ENCODE peak calls at places on chromosomes 6 and 20, in seven cellular contexts. H is pancreas, F is uterus, N is body of pancreas, Q is right atrium auricular region, B is astrocyte of the spinal cord, T is fibroblast of mammary gland. G is an unnamed sample.
A peak's percentile ranks its signal among the peaks of the same experiment; 100 is the strongest.

GRCh38 chr6:56314683-56315523 is 67.5 kb upstream of the COL21A1 start:
- DNase-seq in F (peak; percentile 45), B (peak; percentile 63), Q (no peak), H (no peak), N (peak; percentile 43), T (peak; percentile 56), G (no peak)

GRCh38 chr6:18545726-18546125 is 158.6 kb downstream of the RNF144B start:
- DNase-seq in N (no peak), T (no peak), F (no peak), H (no peak), B (peak; percentile 17), Q (no peak), G (no peak)

GRCh38 chr6:44190712-44191111 is 26.0 kb upstream of the MYMX start:
- DNase-seq in B (no peak), T (no peak), Q (no peak), H (no peak), F (no peak), N (no peak), G (no peak)

GRCh38 chr20:34753706-34754461 is 49.7 kb downstream of the TP53INP2 start:
- DNase-seq in B (no peak), N (no peak), T (no peak), Q (no peak), H (no peak), F (no peak), G (no peak)

GRCh38 chr6:76684881-76685280 is 612.4 kb upstream of the IMPG1 start:
- DNase-seq in T (peak; percentile 6), N (no peak), Q (no peak), B (peak; percentile 15), F (no peak), H (no peak), G (no peak)

GRCh38 chr20:63337786-63338420 is 23.2 kb downstream of the CHRNA4 start:
- DNase-seq in T (peak; percentile 64), B (peak; percentile 36), H (no peak), N (no peak), F (no peak), Q (no peak), G (no peak)

GRCh38 chr20:53706511-53707031 is 112.9 kb upstream of the ZNF217 start:
- DNase-seq in H (no peak), Q (no peak), B (peak; percentile 47), T (no peak), F (no peak), N (no peak), G (peak; percentile 41)

GRCh38 chr6:146100776-146101175 is 71.9 kb downstream of the GRM1 start:
- DNase-seq in T (no peak), B (no peak), F (no peak), H (no peak), N (no peak), Q (no peak), G (no peak)

GRCh38 chr6:7260291-7261029 is 52.5 kb downstream of the SSR1 start:
- DNase-seq in F (no peak), Q (no peak), H (peak; percentile 20), B (no peak), N (no peak), T (no peak), G (no peak)

GRCh38 chr6:116398366-116399005 is 27.7 kb downstream of the DSE start:
- DNase-seq in N (no peak), Q (no peak), F (no peak), T (peak; percentile 58), B (peak; percentile 67), H (no peak), G (no peak)

GRCh38 chr20:40286991-40287531 is 402.0 kb downstream of the MAFB start:
- DNase-seq in N (peak; percentile 28), B (no peak), T (no peak), F (peak; percentile 23), Q (no peak), H (peak; percentile 30), G (no peak)

GRCh38 chr6:6148192-6148815 is 141.6 kb upstream of the NRN1 start:
- DNase-seq in N (no peak), Q (no peak), T (no peak), H (no peak), F (peak; percentile 50), B (no peak), G (no peak)

GRCh38 chr6:90416322-90416721 is 119.7 kb upstream of the BACH2 start:
- DNase-seq in N (no peak), H (no peak), Q (no peak), T (no peak), B (no peak), F (no peak), G (no peak)

GRCh38 chr6:155177369-155177961 is 86.3 kb upstream of the CLDN20 start:
- DNase-seq in H (no peak), Q (no peak), B (peak; percentile 84), T (peak; percentile 80), F (peak; percentile 60), N (peak; percentile 36), G (no peak)

GRCh38 chr6:37653933-37654565 is 43.6 kb downstream of the MDGA1 start:
- DNase-seq in H (no peak), T (peak; percentile 65), F (no peak), N (peak; percentile 37), Q (no peak), B (peak; percentile 39), G (no peak)

GRCh38 chr6:169776379-169776778 is 25.0 kb downstream of the ERMARD start:
- DNase-seq in T (no peak), Q (no peak), F (no peak), B (no peak), H (no peak), N (no peak), G (no peak)

GRCh38 chr6:4316867-4317400 is 181.6 kb upstream of the ECI2 start:
- DNase-seq in H (peak; percentile 50), N (peak; percentile 25), B (peak; percentile 70), F (peak; percentile 46), Q (peak; percentile 75), T (peak; percentile 94), G (peak; percentile 65)

GRCh38 chr6:10964684-10965083 is 77.8 kb downstream of the SYCP2L start:
- DNase-seq in B (no peak), T (no peak), Q (no peak), H (no peak), N (no peak), F (no peak), G (no peak)

GRCh38 chr6:45710304-45710821 is 305.3 kb downstream of the CLIC5 start:
- DNase-seq in N (no peak), F (no peak), T (peak; percentile 72), H (no peak), B (peak; percentile 12), Q (no peak), G (no peak)

GRCh38 chr20:53216856-53217576 is 244.9 kb downstream of the TSHZ2 start:
- DNase-seq in Q (peak; percentile 64), H (peak; percentile 62), N (peak; percentile 77), F (peak; percentile 54), B (peak; percentile 14), T (peak; percentile 25), G (no peak)

GRCh38 chr20:63133481-63134091 is 82.3 kb downstream of the YTHDF1 start:
- DNase-seq in H (no peak), T (no peak), F (no peak), B (no peak), N (peak; percentile 8), Q (no peak), G (no peak)

GRCh38 chr6:75498862-75499261 is 5.3 kb upstream of the FILIP1 start:
- DNase-seq in N (no peak), F (no peak), H (no peak), T (no peak), B (no peak), Q (no peak), G (no peak)

GRCh38 chr6:75493400-75494064 is at the start of gene FILIP1:
- DNase-seq in F (peak; percentile 86), Q (peak; percentile 89), H (peak; percentile 69), B (peak; percentile 29), N (peak; percentile 61), T (peak; percentile 40), G (no peak)

GRCh38 chr6:75492769-75493168 is 831 bp downstream of the FILIP1 start:
- DNase-seq in H (no peak), N (no peak), B (no peak), F (no peak), T (no peak), Q (no peak), G (no peak)

GRCh38 chr6:75491302-75491701 is 2.3 kb downstream of the FILIP1 start:
- DNase-seq in N (no peak), T (no peak), H (no peak), B (no peak), F (no peak), Q (no peak), G (no peak)

GRCh38 chr6:75494290-75494689 is 690 bp upstream of the FILIP1 start:
- DNase-seq in Q (no peak), T (no peak), F (no peak), B (no peak), N (no peak), H (no peak), G (no peak)
- H3K4me3 ChIP-seq in Q (peak overlapping the region; percentile 54), T (no peak overlapping the region), F (peak overlapping the region; percentile 43), B (no peak overlapping the region), N (no peak overlapping the region), H (no peak overlapping the region), G (no peak overlapping the region)

DNA sequence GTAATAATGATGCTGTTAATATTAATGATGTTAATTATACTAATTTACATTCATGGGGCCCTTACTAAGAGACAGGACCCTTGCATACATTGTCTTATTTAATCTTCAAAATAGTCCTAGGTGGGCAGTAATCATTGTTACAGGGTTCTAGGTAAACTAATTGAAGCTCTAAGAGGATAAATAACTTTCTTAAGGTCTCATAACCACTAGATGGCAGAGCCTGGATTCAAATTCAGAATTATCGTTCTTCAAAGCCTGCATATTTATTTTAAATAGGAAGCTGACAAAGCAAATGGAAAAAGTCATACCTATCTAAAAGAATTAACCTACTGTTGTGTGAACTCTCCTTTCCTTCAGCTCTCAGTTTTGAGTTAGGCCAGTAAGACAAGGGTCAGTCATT is 23.5 kb downstream of the PTCHD4 start:
- DNase-seq in F (no peak), N (no peak), Q (no peak), B (peak; percentile 50), H (no peak), T (peak; percentile 72), G (no peak)
- TF ChIP-seq CTCF in F (no peak), N (no peak), Q (peak; percentile 39), B (peak; percentile 31), H (no peak), T (peak; percentile 55), G (peak; percentile 47)

GRCh38 chr20:58900292-58900931 is 47.9 kb downstream of the GNAS start:
- DNase-seq in T (no peak), B (no peak), N (no peak), Q (no peak), H (no peak), F (no peak), G (no peak)
- H3K4me3 ChIP-seq in T (no peak overlapping the region), B (no peak overlapping the region), N (no peak overlapping the region), Q (no peak overlapping the region), H (no peak overlapping the region), F (no peak overlapping the region), G (no peak overlapping the region)

GRCh38 chr20:38173237-38174156 is 8.4 kb upstream of the TGM2 start:
- DNase-seq in F (no peak), N (no peak), H (no peak), B (peak; percentile 87), Q (peak; percentile 91), T (peak; percentile 93), G (peak; percentile 71)

GRCh38 chr20:38170219-38170902 is 5.3 kb upstream of the TGM2 start:
- DNase-seq in F (no peak), B (no peak), H (no peak), T (no peak), Q (no peak), N (no peak), G (no peak)

GRCh38 chr20:38171301-38172010 is 6.4 kb upstream of the TGM2 start:
- DNase-seq in N (no peak), B (no peak), Q (no peak), T (no peak), H (no peak), F (no peak), G (no peak)

GRCh38 chr20:38170914-38171300 is 5.8 kb upstream of the TGM2 start:
- DNase-seq in H (no peak), N (no peak), Q (peak; percentile 85), F (no peak), T (no peak), B (peak; percentile 59), G (no peak)

GRCh38 chr20:38172344-38172743 is 7.3 kb upstream of the TGM2 start:
- DNase-seq in H (no peak), T (no peak), N (no peak), Q (no peak), F (no peak), B (peak; percentile 69), G (no peak)
- TF ChIP-seq CTCF in H (no peak), T (peak; percentile 30), N (no peak), Q (peak; percentile 35), F (no peak), B (peak; percentile 64), G (peak; percentile 42)